ENCODE peak calls at places on chromosomes 16 and 17, in four cellular contexts. N is astrocyte, S is ovary, K is MM.1S. Q is an unnamed sample.

GRCh38 chr17:75087558-75088453 is at the start of gene SLC16A5:
- DNase-seq in N (peak; percentile 58), S (peak; percentile 82), K (no peak), Q (peak; percentile 81)

GRCh38 chr17:73013816-73014663 is 78.4 kb downstream of the SLC39A11 start:
- DNase-seq in N (peak; percentile 33), K (no peak), S (no peak), Q (no peak)

GRCh38 chr17:13521784-13522183 is 79.9 kb downstream of the HS3ST3A1 start:
- DNase-seq in S (no peak), K (no peak), N (no peak), Q (no peak)

GRCh38 chr16:11570258-11570657 is 16.5 kb downstream of the LITAF start:
- DNase-seq in K (no peak), S (no peak), N (no peak), Q (no peak)

GRCh38 chr17:71975998-71976649 is 144.7 kb upstream of the SOX9 start:
- DNase-seq in S (peak; percentile 38), N (peak; percentile 96), K (no peak), Q (no peak)

GRCh38 chr17:45043813-45044540 is 7.5 kb downstream of the DCAKD start:
- DNase-seq in K (no peak), S (no peak), N (no peak), Q (no peak)

GRCh38 chr16:55944377-55944802 is 69.2 kb upstream of the CES5A start:
- DNase-seq in K (peak; percentile 24), N (peak; percentile 27), S (peak; percentile 65), Q (peak; percentile 22)

GRCh38 chr16:83633285-83633684 is 174.5 kb upstream of the HSBP1 start:
- DNase-seq in K (no peak), S (no peak), N (no peak), Q (no peak)

GRCh38 chr16:84699712-84700517 is at the start of gene USP10:
- DNase-seq in N (peak; percentile 23), K (peak; percentile 66), S (peak; percentile 77), Q (peak; percentile 99)

GRCh38 chr17:17361543-17362511 is 58.7 kb downstream of the NT5M start:
- DNase-seq in S (no peak), N (no peak), K (no peak), Q (no peak)

DNA sequence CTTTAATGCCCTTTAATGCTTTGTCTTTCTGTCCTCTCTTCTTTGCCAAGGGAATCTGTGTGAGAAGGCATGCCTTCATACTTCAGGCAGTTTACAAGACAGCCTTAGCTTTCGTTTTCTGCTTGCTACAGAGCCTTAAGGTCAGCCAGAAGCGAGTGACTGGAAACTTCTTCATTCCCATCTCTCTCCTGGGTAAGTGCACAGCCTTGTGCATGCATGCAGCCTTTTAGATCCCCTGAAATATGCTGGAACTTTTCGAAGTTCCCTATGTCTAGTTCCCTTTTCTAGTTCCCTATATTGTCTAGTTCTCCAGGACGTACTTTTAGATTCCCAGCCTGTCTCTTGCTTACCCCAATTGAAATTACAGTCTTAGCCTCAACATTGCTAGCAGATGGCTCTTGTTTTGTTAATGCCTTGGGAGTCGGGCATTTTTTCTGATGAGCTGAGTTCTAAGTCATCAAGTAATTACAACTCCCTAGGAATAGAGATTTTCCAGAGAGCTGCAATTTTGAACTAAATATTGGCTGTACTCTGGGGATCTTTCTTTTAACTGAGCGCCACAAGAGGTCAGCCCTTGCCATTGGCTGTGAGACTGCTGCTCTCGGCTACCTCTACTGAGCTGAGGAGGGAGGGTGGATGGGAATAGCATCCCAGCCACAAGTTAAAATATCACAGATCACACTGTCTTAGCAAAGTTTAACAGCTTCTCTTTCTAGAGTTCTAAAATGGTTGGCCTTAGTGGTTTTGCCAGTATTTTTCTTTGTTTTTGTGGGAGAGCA is 22.7 kb upstream of the PPM1D start:
- DNase-seq in N (peak; percentile 24), K (peak; percentile 68), S (peak; percentile 63), Q (peak; percentile 26)
- TF ChIP-seq CTCF in N (no peak), K (peak; percentile 46), S (no peak), Q (no peak)

GRCh38 chr16:58578642-58579041 is 51.0 kb downstream of the CNOT1 start:
- DNase-seq in S (no peak), N (no peak), K (no peak), Q (no peak)

GRCh38 chr16:58582971-58583765 is 46.5 kb downstream of the CNOT1 start:
- DNase-seq in S (no peak), K (no peak), N (peak; percentile 10), Q (no peak)

GRCh38 chr16:58584831-58585505 is 44.7 kb downstream of the CNOT1 start:
- DNase-seq in S (no peak), N (peak; percentile 7), K (no peak), Q (no peak)

GRCh38 chr16:58579587-58579986 is 50.0 kb downstream of the CNOT1 start:
- DNase-seq in N (no peak), K (no peak), S (no peak), Q (no peak)

DNA sequence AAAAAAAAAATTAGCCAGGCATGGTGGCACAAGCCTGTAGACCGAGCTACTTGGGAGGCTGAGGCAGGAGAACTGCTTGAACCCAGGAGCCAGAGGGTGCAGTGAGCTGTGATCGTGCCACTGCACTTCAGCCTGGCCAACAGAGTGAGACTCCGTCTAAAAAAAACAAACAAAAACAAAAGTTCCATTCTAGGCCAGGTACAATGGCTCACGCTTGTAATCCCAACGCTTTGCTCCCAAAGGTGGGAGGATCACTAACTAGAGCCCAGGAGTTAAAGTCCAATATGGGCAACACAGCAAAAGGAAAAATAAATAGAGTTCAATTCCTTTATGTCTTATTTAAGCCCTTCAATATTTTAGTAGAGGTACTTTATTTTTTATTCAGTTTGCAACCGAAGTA is 47.5 kb downstream of the CNOT1 start:
- DNase-seq in N (no peak), K (no peak), S (no peak), Q (no peak)
- TF ChIP-seq CTCF in N (no peak), K (no peak), S (no peak), Q (no peak)

GRCh38 chr16:27085182-27085581 is 18.5 kb downstream of the C16orf82 start:
- DNase-seq in S (no peak), N (no peak), K (no peak), Q (no peak)
- TF ChIP-seq CTCF in S (no peak), N (no peak), K (no peak), Q (no peak)

DNA sequence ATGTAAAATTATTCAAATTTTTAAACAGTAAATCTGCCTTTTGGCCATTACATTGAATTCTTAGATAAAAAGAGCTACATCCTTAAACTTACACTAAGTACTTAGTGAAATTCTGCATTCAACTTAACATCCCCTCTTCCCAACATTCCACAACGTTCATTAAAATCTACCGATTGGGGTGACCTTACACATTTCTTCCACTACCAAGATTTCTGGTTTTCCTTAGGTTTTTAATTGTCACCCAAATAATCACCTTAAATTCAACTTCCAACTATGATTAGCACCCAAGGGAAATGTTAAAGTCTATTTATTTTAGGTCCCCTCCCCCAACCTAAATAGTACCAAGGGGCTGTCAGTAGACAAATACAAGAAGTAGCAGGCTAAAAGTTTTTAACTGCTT is 4.9 kb downstream of the SRSF1 start:
- DNase-seq in N (no peak), S (no peak), K (no peak), Q (no peak)
- TF ChIP-seq CTCF in N (no peak), S (no peak), K (no peak), Q (no peak)

GRCh38 chr17:4263282-4264215 is at the start of gene ANKFY1:
- DNase-seq in S (peak; percentile 96), N (peak; percentile 80), K (peak; percentile 96), Q (peak; percentile 99)
- TF ChIP-seq CTCF in S (peak; percentile 30), N (no peak), K (no peak), Q (no peak)

Q was measured in GM13976.